ENCODE peak calls at places on chromosomes 6 and 20, in four cellular contexts. One of them, this sample, is unnamed.
A peak's percentile ranks its signal among the peaks of the same experiment; 100 is the strongest.

GRCh38 chr6:27505209-27506027 is 32.5 kb upstream of the ZNF184 start:
- DNase-seq in transverse colon: peak; percentile 21
- DNase-seq in spleen: no peak
- DNase-seq in SK-N-SH: no peak
- DNase-seq in this sample: no peak

GRCh38 chr20:34570859-34571306 is 12.4 kb downstream of the MAP1LC3A start:
- DNase-seq in transverse colon: no peak
- DNase-seq in spleen: no peak
- DNase-seq in SK-N-SH: no peak
- DNase-seq in this sample: no peak

GRCh38 chr6:3517350-3517749 is 60.5 kb upstream of the SLC22A23 start:
- DNase-seq in transverse colon: no peak
- DNase-seq in spleen: no peak
- DNase-seq in SK-N-SH: no peak
- DNase-seq in this sample: no peak

GRCh38 chr6:36642913-36643817 is 35.3 kb upstream of the CDKN1A start:
- DNase-seq in transverse colon: peak; percentile 95
- DNase-seq in spleen: no peak
- DNase-seq in SK-N-SH: no peak
- DNase-seq in this sample: peak; percentile 89

GRCh38 chr20:45704969-45705637 is at the start of gene WFDC10B:
- DNase-seq in transverse colon: peak; percentile 25
- DNase-seq in spleen: no peak
- DNase-seq in SK-N-SH: no peak
- DNase-seq in this sample: no peak

GRCh38 chr20:34863421-34863965 is 9.2 kb downstream of the GGT7 start:
- DNase-seq in transverse colon: no peak
- DNase-seq in spleen: no peak
- DNase-seq in SK-N-SH: no peak
- DNase-seq in this sample: no peak

GRCh38 chr6:154448448-154449096 is 61.9 kb downstream of the CNKSR3 start:
- DNase-seq in transverse colon: peak; percentile 30
- DNase-seq in spleen: no peak
- DNase-seq in SK-N-SH: peak; percentile 78
- DNase-seq in this sample: no peak

GRCh38 chr6:27592107-27592480 is 119.2 kb upstream of the ZNF184 start:
- DNase-seq in transverse colon: no peak
- DNase-seq in spleen: no peak
- DNase-seq in SK-N-SH: no peak
- DNase-seq in this sample: no peak

GRCh38 chr6:308307-308706 is 16.0 kb downstream of the DUSP22 start:
- DNase-seq in transverse colon: no peak
- DNase-seq in spleen: no peak
- DNase-seq in SK-N-SH: no peak
- DNase-seq in this sample: no peak

GRCh38 chr6:104537185-104537584 is 322.5 kb downstream of the HACE1 start:
- DNase-seq in transverse colon: no peak
- DNase-seq in spleen: no peak
- DNase-seq in SK-N-SH: no peak
- DNase-seq in this sample: no peak

GRCh38 chr20:48910360-48910781 is 11.1 kb upstream of the ARFGEF2 start:
- DNase-seq in transverse colon: no peak
- DNase-seq in spleen: no peak
- DNase-seq in SK-N-SH: no peak
- DNase-seq in this sample: no peak

GRCh38 chr6:39574991-39575390 is 150.2 kb downstream of the KIF6 start:
- DNase-seq in transverse colon: no peak
- DNase-seq in spleen: no peak
- DNase-seq in SK-N-SH: no peak
- DNase-seq in this sample: no peak

GRCh38 chr6:119449253-119450156 is 99.9 kb upstream of the MAN1A1 start:
- DNase-seq in transverse colon: no peak
- DNase-seq in spleen: no peak
- DNase-seq in SK-N-SH: no peak
- DNase-seq in this sample: no peak

GRCh38 chr6:26309731-26310142 is 55.3 kb upstream of the BTN3A2 start:
- DNase-seq in transverse colon: no peak
- DNase-seq in spleen: no peak
- DNase-seq in SK-N-SH: no peak
- DNase-seq in this sample: no peak

GRCh38 chr6:53339424-53339823 is 9.3 kb downstream of the ELOVL5 start:
- DNase-seq in transverse colon: no peak
- DNase-seq in spleen: no peak
- DNase-seq in SK-N-SH: no peak
- DNase-seq in this sample: no peak

GRCh38 chr6:125899726-125900182 is 56.8 kb upstream of the HINT3 start:
- DNase-seq in transverse colon: no peak
- DNase-seq in spleen: no peak
- DNase-seq in SK-N-SH: no peak
- DNase-seq in this sample: no peak

GRCh38 chr20:5041433-5041832 is 40.1 kb upstream of the SLC23A2 start:
- DNase-seq in transverse colon: no peak
- DNase-seq in spleen: no peak
- DNase-seq in SK-N-SH: no peak
- DNase-seq in this sample: no peak
- H3K27ac ChIP-seq in transverse colon: no peak overlapping the region
- H3K27ac ChIP-seq in spleen: no peak overlapping the region
- H3K27ac ChIP-seq in SK-N-SH: no peak overlapping the region
- H3K27ac ChIP-seq in this sample: no peak overlapping the region

DNA sequence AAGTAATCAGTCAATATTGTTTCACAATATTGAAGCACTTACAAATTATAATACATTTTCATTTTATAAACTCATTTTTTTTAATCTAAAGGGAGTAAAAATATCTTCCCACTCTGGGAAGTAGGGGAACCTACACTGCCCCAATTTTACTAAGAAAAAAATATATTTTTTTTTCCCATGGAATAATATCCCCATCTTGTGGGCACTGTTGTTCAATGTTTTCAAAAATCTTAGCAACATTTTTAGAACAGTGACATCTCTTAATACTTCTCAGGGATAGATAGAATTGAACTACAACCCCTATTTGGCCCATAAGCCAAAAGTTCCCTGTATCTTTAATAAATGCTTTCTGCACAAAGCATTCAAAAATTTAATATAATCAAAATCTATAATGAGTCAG is 42.9 kb downstream of the ARHGAP18 start:
- DNase-seq in transverse colon: no peak
- DNase-seq in spleen: no peak
- DNase-seq in SK-N-SH: no peak
- DNase-seq in this sample: no peak
- TF ChIP-seq CTCF in transverse colon: no peak
- TF ChIP-seq CTCF in spleen: no peak
- TF ChIP-seq CTCF in SK-N-SH: peak; percentile 52
- TF ChIP-seq CTCF in this sample: no peak

GRCh38 chr6:136920858-136921520 is 1.1 kb upstream of the SLC35D3 start:
- DNase-seq in transverse colon: peak; percentile 39
- DNase-seq in spleen: no peak
- DNase-seq in SK-N-SH: peak; percentile 75
- DNase-seq in this sample: no peak

GRCh38 chr6:136921521-136921935 is 573 bp upstream of the SLC35D3 start:
- DNase-seq in transverse colon: peak; percentile 25
- DNase-seq in spleen: no peak
- DNase-seq in SK-N-SH: peak; percentile 85
- DNase-seq in this sample: peak; percentile 18

GRCh38 chr6:136923116-136923953 is 1.2 kb downstream of the SLC35D3 start:
- DNase-seq in transverse colon: no peak
- DNase-seq in spleen: no peak
- DNase-seq in SK-N-SH: peak; percentile 58
- DNase-seq in this sample: no peak

GRCh38 chr6:136922680-136922996 is 537 bp downstream of the SLC35D3 start:
- DNase-seq in transverse colon: no peak
- DNase-seq in spleen: no peak
- DNase-seq in SK-N-SH: no peak
- DNase-seq in this sample: no peak

DNA sequence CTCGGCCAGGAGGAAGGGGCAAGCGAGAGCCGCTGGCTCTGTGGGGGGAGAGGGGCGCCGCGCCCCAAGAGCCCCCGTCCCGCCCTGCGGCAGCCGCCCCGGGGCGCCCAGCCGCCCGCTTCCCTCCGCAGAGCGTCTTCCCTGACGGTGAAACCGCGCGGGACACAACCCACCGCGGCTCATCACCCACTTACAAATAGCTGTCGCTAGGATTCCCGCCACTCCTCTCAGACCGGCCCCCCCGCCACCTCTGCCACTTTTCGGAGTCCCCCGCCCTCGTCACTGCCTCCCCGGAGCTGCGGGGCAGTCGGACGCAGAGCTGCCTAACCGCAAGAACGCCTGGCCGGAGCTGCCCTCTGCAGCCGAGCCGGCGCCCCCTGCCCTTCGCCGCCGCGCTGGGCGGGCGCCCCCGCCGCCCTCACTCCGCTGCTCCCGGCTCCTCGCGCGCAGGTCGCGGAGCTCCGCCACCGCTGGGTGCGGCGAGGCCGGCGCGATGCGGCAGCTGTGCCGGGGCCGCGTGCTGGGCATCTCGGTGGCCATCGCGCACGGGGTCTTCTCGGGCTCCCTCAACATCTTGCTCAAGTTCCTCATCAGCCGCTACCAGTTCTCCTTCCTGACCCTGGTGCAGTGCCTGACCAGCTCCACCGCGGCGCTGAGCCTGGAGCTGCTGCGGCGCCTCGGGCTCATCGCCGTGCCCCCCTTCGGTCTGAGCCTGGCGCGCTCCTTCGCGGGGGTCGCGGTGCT is at the start of gene SLC35D3:
- DNase-seq in transverse colon: no peak
- DNase-seq in spleen: peak; percentile 77
- DNase-seq in SK-N-SH: peak; percentile 86
- DNase-seq in this sample: peak; percentile 60
- H3K4me3 ChIP-seq in transverse colon: peak within 1 kb of the TSS; percentile 52
- H3K4me3 ChIP-seq in spleen: peak within 1 kb of the TSS; percentile 56
- H3K4me3 ChIP-seq in SK-N-SH: peak within 1 kb of the TSS; percentile 58
- H3K4me3 ChIP-seq in this sample: peak within 1 kb of the TSS; percentile 69

GRCh38 chr20:41475507-41475906 is 108.9 kb upstream of the EMILIN3 start:
- DNase-seq in transverse colon: no peak
- DNase-seq in spleen: no peak
- DNase-seq in SK-N-SH: no peak
- DNase-seq in this sample: no peak

GRCh38 chr20:41479113-41479512 is 112.5 kb upstream of the EMILIN3 start:
- DNase-seq in transverse colon: no peak
- DNase-seq in spleen: no peak
- DNase-seq in SK-N-SH: no peak
- DNase-seq in this sample: no peak

GRCh38 chr20:41476446-41476845 is 109.8 kb upstream of the EMILIN3 start:
- DNase-seq in transverse colon: no peak
- DNase-seq in spleen: no peak
- DNase-seq in SK-N-SH: no peak
- DNase-seq in this sample: no peak

GRCh38 chr20:41480054-41480770 is 113.6 kb upstream of the EMILIN3 start:
- DNase-seq in transverse colon: no peak
- DNase-seq in spleen: no peak
- DNase-seq in SK-N-SH: no peak
- DNase-seq in this sample: no peak

DNA sequence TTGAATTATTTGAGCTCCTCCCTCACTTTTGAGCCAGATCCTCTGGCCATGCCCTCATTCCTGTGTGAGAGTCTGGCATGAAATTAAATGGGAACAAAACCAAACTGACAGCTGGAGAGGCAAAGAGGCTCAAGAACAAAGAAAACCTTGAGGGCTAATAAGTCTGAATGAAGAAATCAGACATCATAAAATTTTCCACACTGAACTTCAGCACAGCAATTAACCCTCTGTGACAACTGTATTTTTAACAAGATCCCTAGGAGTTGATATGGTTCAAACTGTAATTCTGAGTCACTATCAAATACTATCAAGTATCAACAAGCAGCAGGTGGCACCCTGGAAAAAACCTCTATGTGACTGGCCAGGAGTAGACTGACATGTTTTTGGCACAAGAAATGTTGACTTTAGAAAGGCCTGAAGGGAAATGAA is 109.4 kb upstream of the EMILIN3 start:
- DNase-seq in transverse colon: peak; percentile 16
- DNase-seq in spleen: no peak
- DNase-seq in SK-N-SH: no peak
- DNase-seq in this sample: no peak
- H3K27ac ChIP-seq in transverse colon: peak overlapping the region; percentile 13
- H3K27ac ChIP-seq in spleen: no peak overlapping the region
- H3K27ac ChIP-seq in SK-N-SH: peak overlapping the region; percentile 11
- H3K27ac ChIP-seq in this sample: peak overlapping the region; percentile 81